ENCODE peak calls at places on chromosomes 12 and 14, in seven cellular contexts. A is HCT116, J is HepG2, W is GM12878, Z is SK-N-SH, H is H1, F is K562. B is an unnamed sample.

GRCh38 chr12:121128908-121129704 is 3.6 kb upstream of the P2RX7 start:
- DNase-seq in A (no peak), H (peak), J (peak), W (peak), Z (peak), F (peak), B (peak)

GRCh38 chr12:46831335-46832083 is 5.7 kb upstream of the SLC38A4 start:
- DNase-seq in H (peak), A (no peak), F (no peak), Z (peak), W (no peak), J (no peak), B (no peak)

GRCh38 chr12:12095016-12095415 is 24.3 kb downstream of the BCL2L14 start:
- DNase-seq in A (no peak), F (no peak), J (peak), W (no peak), H (no peak), Z (peak), B (peak)

GRCh38 chr14:72928872-72929271 is 2.6 kb downstream of the DCAF4 start:
- DNase-seq in J (no peak), H (no peak), F (no peak), Z (no peak), A (no peak), W (no peak), B (no peak)

GRCh38 chr14:68199465-68200145 is 380.0 kb downstream of the RAD51B start:
- DNase-seq in W (no peak), F (no peak), A (no peak), Z (no peak), H (peak), J (no peak), B (no peak)

GRCh38 chr12:104669851-104670337 is 213.1 kb downstream of the CHST11 start:
- DNase-seq in J (no peak), W (peak), F (no peak), A (no peak), H (no peak), Z (no peak), B (peak)

GRCh38 chr12:65566776-65567175 is 257.5 kb upstream of the HMGA2 start:
- DNase-seq in H (no peak), J (no peak), A (no peak), F (no peak), W (no peak), Z (no peak), B (no peak)

GRCh38 chr14:57479197-57479596 is 14.5 kb downstream of the CCDC198 start:
- DNase-seq in H (no peak), Z (no peak), W (no peak), J (no peak), A (no peak), F (no peak), B (no peak)

GRCh38 chr14:23521785-23522640 is 29.6 kb downstream of the ZFHX2 start:
- DNase-seq in J (no peak), Z (no peak), A (no peak), F (no peak), H (no peak), W (no peak), B (no peak)

GRCh38 chr12:70754330-70754741 is 117.1 kb upstream of the PTPRB start:
- DNase-seq in H (no peak), J (no peak), Z (no peak), F (peak), W (no peak), A (no peak), B (peak)

GRCh38 chr14:91230363-91231035 is 14.0 kb downstream of the GPR68 start:
- DNase-seq in W (no peak), H (no peak), J (no peak), Z (no peak), A (no peak), F (no peak), B (no peak)

GRCh38 chr14:100602621-100603020 is 15.4 kb upstream of the BEGAIN start:
- DNase-seq in H (no peak), Z (no peak), A (no peak), J (no peak), F (no peak), W (no peak), B (no peak)

GRCh38 chr14:98501836-98502235 is 770.2 kb downstream of the BCL11B start:
- DNase-seq in W (no peak), A (no peak), J (no peak), F (no peak), Z (no peak), H (no peak), B (no peak)

GRCh38 chr12:13000935-13001724 is 1.1 kb upstream of the HEBP1 start:
- DNase-seq in Z (peak), F (peak), A (peak), J (peak), H (peak), W (no peak), B (peak)

GRCh38 chr12:95216704-95217376 is 427 bp downstream of the FGD6 start:
- DNase-seq in Z (peak), H (no peak), W (no peak), J (peak), A (no peak), F (no peak), B (no peak)

GRCh38 chr12:83408168-83408567 is 721.5 kb downstream of the TMTC2 start:
- DNase-seq in Z (no peak), J (no peak), F (no peak), W (no peak), A (no peak), H (no peak), B (no peak)

GRCh38 chr14:20956376-20956976 is 1.2 kb downstream of the RNASE2 start:
- DNase-seq in Z (no peak), W (no peak), H (no peak), J (no peak), A (no peak), F (no peak), B (no peak)

GRCh38 chr14:67495827-67496226 is 7.3 kb upstream of the TMEM229B start:
- DNase-seq in W (no peak), F (no peak), J (no peak), Z (no peak), H (no peak), A (no peak), B (no peak)

GRCh38 chr12:88663001-88663400 is 82.7 kb upstream of the KITLG start:
- DNase-seq in J (no peak), Z (no peak), H (no peak), W (no peak), A (no peak), F (no peak), B (no peak)

GRCh38 chr12:104630230-104630670 is 173.5 kb downstream of the CHST11 start:
- DNase-seq in Z (no peak), A (no peak), F (no peak), W (no peak), H (no peak), J (no peak), B (no peak)

GRCh38 chr12:95918194-95918993 is 24.0 kb downstream of the CCDC38 start:
- DNase-seq in Z (peak), F (peak), H (peak), W (no peak), J (peak), A (peak), B (peak)

GRCh38 chr12:71938728-71939385 is at the start of gene TPH2:
- DNase-seq in Z (peak), A (peak), J (peak), H (peak), F (peak), W (no peak), B (peak)

GRCh38 chr14:93894992-93895391 is 32.2 kb upstream of the FAM181A start:
- DNase-seq in F (no peak), Z (peak), H (peak), A (no peak), W (no peak), J (no peak), B (no peak)

GRCh38 chr12:112908548-112908947 is 1.8 kb downstream of the OAS1 start:
- DNase-seq in J (no peak), F (no peak), W (no peak), Z (no peak), A (no peak), H (no peak), B (no peak)

GRCh38 chr12:47725893-47726292 is 603 bp upstream of the ENDOU start:
- DNase-seq in W (no peak), A (no peak), H (no peak), F (no peak), Z (no peak), J (no peak), B (no peak)

GRCh38 chr14:99572173-99572999 is 31.6 kb downstream of the CCDC85C start:
- DNase-seq in W (no peak), H (no peak), F (peak), J (no peak), A (no peak), Z (peak), B (no peak)

GRCh38 chr14:96681826-96682225 is 115.4 kb upstream of the VRK1 start:
- DNase-seq in Z (no peak), J (no peak), A (no peak), F (no peak), H (no peak), W (no peak), B (no peak)

GRCh38 chr12:10771132-10771733 is 31.2 kb downstream of the TAS2R7 start:
- DNase-seq in W (no peak), A (peak), H (no peak), F (peak), Z (peak), J (peak), B (peak)

GRCh38 chr12:119574255-119574654 is 19.3 kb upstream of the TMEM233 start:
- DNase-seq in A (no peak), H (no peak), W (no peak), J (no peak), Z (no peak), F (no peak), B (no peak)

GRCh38 chr12:120190386-120190785 is 4.1 kb downstream of the GCN1 start:
- DNase-seq in Z (no peak), A (no peak), H (no peak), F (no peak), J (no peak), W (no peak), B (no peak)

GRCh38 chr12:45208604-45209487 is 7.0 kb upstream of the ANO6 start:
- DNase-seq in Z (no peak), J (peak), W (no peak), F (no peak), H (no peak), A (peak), B (no peak)

GRCh38 chr12:14984036-14984435 is 11.2 kb downstream of the PDE6H start:
- DNase-seq in J (no peak), A (no peak), W (no peak), H (no peak), F (no peak), Z (no peak), B (no peak)

GRCh38 chr12:14991069-14991468 is 18.2 kb downstream of the PDE6H start:
- DNase-seq in H (no peak), A (no peak), F (no peak), J (no peak), W (no peak), Z (no peak), B (no peak)

GRCh38 chr12:14986449-14986848 is 13.6 kb downstream of the PDE6H start:
- DNase-seq in H (no peak), Z (no peak), J (no peak), W (no peak), A (no peak), F (no peak), B (no peak)

GRCh38 chr12:14989790-14990189 is 16.9 kb downstream of the PDE6H start:
- DNase-seq in A (no peak), J (no peak), Z (no peak), H (no peak), W (no peak), F (no peak), B (no peak)

GRCh38 chr12:14988035-14988434 is 15.2 kb downstream of the PDE6H start:
- DNase-seq in A (no peak), H (no peak), W (no peak), J (no peak), F (no peak), Z (no peak), B (no peak)
- TF ChIP-seq JUND in A (no peak), H (no peak), W (no peak), J (no peak), F (no peak), Z (no peak), B (no peak)

DNA sequence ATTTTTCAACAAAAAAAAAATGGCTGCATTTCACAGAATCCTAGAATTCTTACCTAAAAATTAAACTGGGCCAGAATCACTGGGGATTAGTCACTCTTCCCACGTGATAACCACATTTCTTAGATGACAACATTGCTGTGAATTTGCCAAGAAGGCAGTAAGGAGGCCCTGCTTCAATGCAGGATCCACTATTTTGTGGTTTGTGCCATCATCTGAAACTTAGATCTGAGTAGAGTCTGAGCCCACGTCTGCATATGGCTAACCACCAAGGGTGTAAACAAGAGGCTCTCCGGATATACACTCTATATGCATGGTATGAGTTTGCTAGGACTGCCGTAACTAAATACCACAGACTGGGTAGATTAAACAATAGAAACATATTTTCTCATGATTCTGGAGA is 24.4 kb upstream of the TBX5 start:
- DNase-seq in F (no peak), J (no peak), Z (no peak), W (no peak), H (no peak), A (no peak), B (no peak)
- TF ChIP-seq JUND in F (no peak), J (no peak), Z (no peak), W (no peak), H (no peak), A (no peak), B (no peak)

DNA sequence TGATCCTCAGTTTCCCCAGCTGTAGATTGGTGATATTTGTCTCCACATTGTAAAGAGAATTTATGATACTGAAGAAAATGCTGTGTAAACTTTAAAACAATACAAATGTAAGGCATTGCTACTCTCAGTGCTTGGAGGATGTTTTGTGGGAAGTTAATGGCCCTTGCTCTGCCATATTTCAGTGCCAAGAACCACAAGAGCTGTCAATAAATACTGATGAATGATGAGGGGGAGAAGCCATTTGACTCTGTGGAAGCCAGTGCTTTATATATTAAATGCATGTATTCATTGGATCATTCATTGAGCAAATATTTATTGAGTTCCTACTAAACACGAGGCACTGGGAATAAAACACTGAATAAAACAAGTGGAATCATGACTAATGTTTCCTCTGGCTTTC is 30.8 kb downstream of the CACNA1C start:
- DNase-seq in Z (no peak), F (no peak), A (no peak), J (no peak), W (no peak), H (no peak), B (no peak)
- TF ChIP-seq JUND in Z (no peak), F (no peak), A (no peak), J (no peak), W (no peak), H (no peak), B (no peak)

DNA sequence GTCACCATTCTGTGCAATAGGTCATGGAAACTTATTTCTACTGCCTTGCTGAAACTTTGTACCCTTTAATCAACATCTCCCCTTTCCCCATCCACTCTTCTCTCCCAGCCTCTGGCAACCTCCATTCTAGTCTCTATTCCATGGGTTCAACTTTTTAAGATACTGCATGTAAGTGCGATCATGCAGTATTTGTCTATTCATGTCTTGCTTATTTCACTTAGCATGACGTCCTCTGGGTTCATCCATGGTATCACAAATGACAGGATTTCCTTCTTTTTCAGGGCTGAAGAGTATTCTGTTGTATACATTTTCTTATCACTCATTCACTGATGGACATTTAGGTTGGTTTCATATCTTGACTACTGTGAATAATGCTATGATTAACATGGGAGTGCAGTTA is 222.4 kb downstream of the PAX9 start:
- DNase-seq in F (no peak), J (no peak), A (no peak), Z (no peak), H (no peak), W (no peak), B (no peak)
- TF ChIP-seq JUND in F (no peak), J (no peak), A (no peak), Z (no peak), H (no peak), W (no peak), B (no peak)

GRCh38 chr14:104881369-104881979 is 16.4 kb downstream of the CEP170B start:
- DNase-seq in J (no peak), H (no peak), F (no peak), Z (peak), W (no peak), A (no peak), B (no peak)
- TF ChIP-seq JUND in J (no peak), H (no peak), F (no peak), Z (no peak), W (no peak), A (no peak), B (no peak)

GRCh38 chr14:69328765-69329164 is 68.8 kb downstream of the GALNT16 start:
- DNase-seq in F (no peak), A (no peak), W (no peak), J (no peak), H (no peak), Z (no peak), B (no peak)

GRCh38 chr14:69325646-69326265 is 65.8 kb downstream of the GALNT16 start:
- DNase-seq in Z (peak), H (no peak), W (no peak), F (no peak), A (no peak), J (no peak), B (peak)

GRCh38 chr14:69326611-69327010 is 66.7 kb downstream of the GALNT16 start:
- DNase-seq in F (no peak), W (no peak), A (no peak), H (no peak), Z (no peak), J (no peak), B (no peak)

GRCh38 chr14:69328317-69328716 is 68.4 kb downstream of the GALNT16 start:
- DNase-seq in J (no peak), Z (no peak), H (no peak), W (no peak), A (no peak), F (no peak), B (no peak)

DNA sequence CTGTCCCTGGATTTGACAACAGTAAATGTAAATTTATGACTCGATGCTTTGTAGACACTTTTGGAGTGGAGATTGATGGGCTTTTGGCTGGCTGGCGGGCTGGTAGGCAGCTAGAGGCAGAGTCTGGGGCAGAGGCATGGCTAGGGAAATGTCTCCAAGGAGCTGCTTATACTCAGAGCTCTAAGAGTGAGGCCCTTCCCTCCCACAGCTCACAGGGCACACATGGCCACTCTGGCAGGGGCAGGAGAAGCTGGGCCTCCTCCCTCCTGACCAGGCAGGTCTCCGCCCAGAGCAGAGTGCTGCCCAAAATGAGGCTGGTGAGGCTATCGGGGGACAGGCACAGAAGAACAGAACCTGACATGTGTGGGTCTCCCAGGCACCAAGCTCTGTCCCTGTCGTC is 67.5 kb downstream of the GALNT16 start:
- DNase-seq in A (no peak), Z (no peak), F (no peak), W (no peak), H (no peak), J (no peak), B (no peak)
- TF ChIP-seq JUND in A (no peak), Z (no peak), F (no peak), W (no peak), H (no peak), J (no peak), B (no peak)

GRCh38 chr12:92065018-92065499 is 80.6 kb downstream of the BTG1 start:
- DNase-seq in F (no peak), W (peak), H (no peak), J (peak), A (no peak), Z (no peak), B (no peak)
- TF ChIP-seq JUND in F (no peak), W (no peak), H (no peak), J (no peak), A (no peak), Z (no peak), B (no peak)

GRCh38 chr12:27119797-27120196 is 37.4 kb upstream of the C12orf71 start:
- DNase-seq in A (no peak), W (no peak), Z (no peak), J (no peak), H (no peak), F (no peak), B (no peak)

GRCh38 chr12:27123642-27124041 is 41.3 kb upstream of the C12orf71 start:
- DNase-seq in F (peak), W (no peak), A (no peak), J (peak), H (no peak), Z (peak), B (peak)
- TF ChIP-seq JUND in F (no peak), W (no peak), A (no peak), J (no peak), H (no peak), Z (no peak), B (no peak)

DNA sequence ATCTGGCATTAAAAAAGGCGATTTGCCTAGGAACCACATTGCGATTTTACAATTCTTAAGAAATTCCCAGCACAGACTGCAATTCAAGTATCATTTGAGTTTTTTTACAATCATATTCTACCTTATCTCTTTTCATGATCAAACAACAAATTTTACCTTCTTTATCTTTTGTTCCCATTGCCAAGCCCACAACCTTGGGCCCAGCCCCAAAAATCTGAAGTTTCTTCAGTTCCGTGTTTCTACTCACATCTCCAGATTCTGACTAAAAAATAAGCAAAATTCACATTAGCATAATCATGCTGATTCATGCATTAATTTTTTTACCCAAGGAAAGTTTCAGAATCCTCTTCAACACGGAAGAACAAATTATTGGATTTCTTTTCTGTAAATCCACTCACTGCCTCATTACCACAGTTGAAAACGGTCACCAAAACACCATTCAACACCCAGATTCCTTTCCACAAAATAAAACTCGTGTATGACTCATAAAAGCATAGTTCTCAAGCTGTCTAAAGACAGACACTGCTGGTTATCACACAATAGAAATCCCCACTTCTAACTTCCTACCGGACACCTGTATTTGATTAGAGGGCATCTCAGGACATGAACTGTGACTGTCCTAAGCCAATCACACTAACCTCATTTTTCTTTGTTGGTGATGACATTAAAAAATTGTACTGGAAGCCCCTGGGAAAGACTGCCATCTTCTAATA is 32.7 kb downstream of the KDM5A start:
- DNase-seq in F (no peak), Z (peak), H (no peak), J (no peak), A (no peak), W (no peak), B (no peak)
- TF ChIP-seq JUND in F (no peak), Z (peak), H (no peak), J (no peak), A (no peak), W (no peak), B (no peak)

B was measured in T47D.